ENCODE peak calls at places on chromosome 21, in ten cellular contexts. One of them, this sample, is unnamed.

GRCh38 chr21:37405629-37406028 is 39.1 kb downstream of the DYRK1A start:
- DNase-seq in sigmoid colon: no peak
- DNase-seq in H1: no peak
- DNase-seq in testis: no peak
- DNase-seq in NB4: no peak
- DNase-seq in uterus: no peak
- DNase-seq in Peyer's patch: no peak
- DNase-seq in gastrocnemius medialis: no peak
- DNase-seq in heart left ventricle: no peak
- DNase-seq in adrenal gland: no peak
- DNase-seq in this sample: no peak

GRCh38 chr21:43972850-43973633 is 39.1 kb upstream of the TRAPPC10 start:
- DNase-seq in testis: peak; percentile 31
- DNase-seq in sigmoid colon: no peak
- DNase-seq in NB4: no peak
- DNase-seq in Peyer's patch: no peak
- DNase-seq in gastrocnemius medialis: no peak
- DNase-seq in uterus: no peak
- DNase-seq in H1: no peak
- DNase-seq in adrenal gland: peak; percentile 39
- DNase-seq in heart left ventricle: no peak
- DNase-seq in this sample: no peak

GRCh38 chr21:30193201-30193600 is 22.7 kb downstream of the CLDN8 start:
- DNase-seq in H1: no peak
- DNase-seq in sigmoid colon: no peak
- DNase-seq in uterus: no peak
- DNase-seq in gastrocnemius medialis: no peak
- DNase-seq in testis: no peak
- DNase-seq in adrenal gland: no peak
- DNase-seq in NB4: no peak
- DNase-seq in Peyer's patch: no peak
- DNase-seq in heart left ventricle: no peak
- DNase-seq in this sample: no peak

GRCh38 chr21:38878394-38879179 is 72.9 kb downstream of the ETS2 start:
- DNase-seq in adrenal gland: no peak
- DNase-seq in heart left ventricle: no peak
- DNase-seq in NB4: peak; percentile 46
- DNase-seq in Peyer's patch: no peak
- DNase-seq in gastrocnemius medialis: no peak
- DNase-seq in H1: no peak
- DNase-seq in testis: no peak
- DNase-seq in uterus: no peak
- DNase-seq in sigmoid colon: no peak
- DNase-seq in this sample: no peak

GRCh38 chr21:16113052-16113715 is 383.4 kb downstream of the USP25 start:
- DNase-seq in NB4: no peak
- DNase-seq in H1: no peak
- DNase-seq in heart left ventricle: no peak
- DNase-seq in gastrocnemius medialis: no peak
- DNase-seq in adrenal gland: no peak
- DNase-seq in Peyer's patch: no peak
- DNase-seq in sigmoid colon: no peak
- DNase-seq in testis: no peak
- DNase-seq in uterus: no peak
- DNase-seq in this sample: no peak

GRCh38 chr21:32114434-32115063 is 164.3 kb downstream of the MIS18A start:
- DNase-seq in Peyer's patch: no peak
- DNase-seq in NB4: peak; percentile 16
- DNase-seq in testis: no peak
- DNase-seq in H1: no peak
- DNase-seq in gastrocnemius medialis: no peak
- DNase-seq in uterus: no peak
- DNase-seq in adrenal gland: no peak
- DNase-seq in sigmoid colon: no peak
- DNase-seq in heart left ventricle: no peak
- DNase-seq in this sample: no peak

GRCh38 chr21:44370027-44370735 is 16.8 kb downstream of the TRPM2 start:
- DNase-seq in testis: peak; percentile 73
- DNase-seq in H1: no peak
- DNase-seq in gastrocnemius medialis: no peak
- DNase-seq in adrenal gland: peak; percentile 95
- DNase-seq in Peyer's patch: peak; percentile 54
- DNase-seq in sigmoid colon: peak; percentile 62
- DNase-seq in uterus: peak; percentile 11
- DNase-seq in NB4: no peak
- DNase-seq in heart left ventricle: peak; percentile 4
- DNase-seq in this sample: no peak

GRCh38 chr21:34534522-34534921 is 22.5 kb upstream of the KCNE1 start:
- DNase-seq in H1: no peak
- DNase-seq in gastrocnemius medialis: no peak
- DNase-seq in adrenal gland: no peak
- DNase-seq in NB4: peak; percentile 86
- DNase-seq in heart left ventricle: no peak
- DNase-seq in testis: no peak
- DNase-seq in Peyer's patch: no peak
- DNase-seq in uterus: no peak
- DNase-seq in sigmoid colon: no peak
- DNase-seq in this sample: no peak

GRCh38 chr21:38843806-38844479 is 38.2 kb downstream of the ETS2 start:
- DNase-seq in heart left ventricle: no peak
- DNase-seq in H1: no peak
- DNase-seq in NB4: no peak
- DNase-seq in testis: no peak
- DNase-seq in Peyer's patch: no peak
- DNase-seq in sigmoid colon: no peak
- DNase-seq in gastrocnemius medialis: no peak
- DNase-seq in uterus: no peak
- DNase-seq in adrenal gland: no peak
- DNase-seq in this sample: peak; percentile 19

GRCh38 chr21:44421901-44422840 is 33.1 kb upstream of the LRRC3 start:
- DNase-seq in testis: no peak
- DNase-seq in NB4: no peak
- DNase-seq in Peyer's patch: peak; percentile 35
- DNase-seq in uterus: no peak
- DNase-seq in heart left ventricle: no peak
- DNase-seq in adrenal gland: peak; percentile 5
- DNase-seq in sigmoid colon: peak; percentile 26
- DNase-seq in H1: no peak
- DNase-seq in gastrocnemius medialis: no peak
- DNase-seq in this sample: no peak

GRCh38 chr21:44418108-44418875 is 37.0 kb upstream of the LRRC3 start:
- DNase-seq in heart left ventricle: no peak
- DNase-seq in H1: no peak
- DNase-seq in adrenal gland: peak; percentile 4
- DNase-seq in gastrocnemius medialis: no peak
- DNase-seq in testis: no peak
- DNase-seq in uterus: no peak
- DNase-seq in sigmoid colon: peak; percentile 50
- DNase-seq in NB4: no peak
- DNase-seq in Peyer's patch: peak; percentile 29
- DNase-seq in this sample: no peak

GRCh38 chr21:21101911-21102310 is 103.7 kb downstream of the NCAM2 start:
- DNase-seq in sigmoid colon: no peak
- DNase-seq in Peyer's patch: no peak
- DNase-seq in uterus: no peak
- DNase-seq in testis: peak; percentile 67
- DNase-seq in adrenal gland: peak; percentile 56
- DNase-seq in gastrocnemius medialis: no peak
- DNase-seq in NB4: peak; percentile 54
- DNase-seq in heart left ventricle: no peak
- DNase-seq in H1: no peak
- DNase-seq in this sample: no peak

GRCh38 chr21:21631961-21632360 is 633.8 kb downstream of the NCAM2 start:
- DNase-seq in adrenal gland: peak; percentile 74
- DNase-seq in NB4: no peak
- DNase-seq in sigmoid colon: no peak
- DNase-seq in heart left ventricle: no peak
- DNase-seq in uterus: no peak
- DNase-seq in Peyer's patch: no peak
- DNase-seq in gastrocnemius medialis: no peak
- DNase-seq in testis: no peak
- DNase-seq in H1: no peak
- DNase-seq in this sample: no peak

GRCh38 chr21:45095505-45095904 is 21.1 kb downstream of the ADARB1 start:
- DNase-seq in Peyer's patch: no peak
- DNase-seq in adrenal gland: no peak
- DNase-seq in testis: no peak
- DNase-seq in sigmoid colon: no peak
- DNase-seq in uterus: no peak
- DNase-seq in heart left ventricle: no peak
- DNase-seq in gastrocnemius medialis: no peak
- DNase-seq in NB4: no peak
- DNase-seq in H1: no peak
- DNase-seq in this sample: peak; percentile 41

GRCh38 chr21:18772876-18773275 is 369.3 kb upstream of the TMPRSS15 start:
- DNase-seq in NB4: no peak
- DNase-seq in H1: no peak
- DNase-seq in gastrocnemius medialis: no peak
- DNase-seq in heart left ventricle: no peak
- DNase-seq in sigmoid colon: no peak
- DNase-seq in uterus: no peak
- DNase-seq in testis: no peak
- DNase-seq in adrenal gland: no peak
- DNase-seq in Peyer's patch: no peak
- DNase-seq in this sample: no peak

DNA sequence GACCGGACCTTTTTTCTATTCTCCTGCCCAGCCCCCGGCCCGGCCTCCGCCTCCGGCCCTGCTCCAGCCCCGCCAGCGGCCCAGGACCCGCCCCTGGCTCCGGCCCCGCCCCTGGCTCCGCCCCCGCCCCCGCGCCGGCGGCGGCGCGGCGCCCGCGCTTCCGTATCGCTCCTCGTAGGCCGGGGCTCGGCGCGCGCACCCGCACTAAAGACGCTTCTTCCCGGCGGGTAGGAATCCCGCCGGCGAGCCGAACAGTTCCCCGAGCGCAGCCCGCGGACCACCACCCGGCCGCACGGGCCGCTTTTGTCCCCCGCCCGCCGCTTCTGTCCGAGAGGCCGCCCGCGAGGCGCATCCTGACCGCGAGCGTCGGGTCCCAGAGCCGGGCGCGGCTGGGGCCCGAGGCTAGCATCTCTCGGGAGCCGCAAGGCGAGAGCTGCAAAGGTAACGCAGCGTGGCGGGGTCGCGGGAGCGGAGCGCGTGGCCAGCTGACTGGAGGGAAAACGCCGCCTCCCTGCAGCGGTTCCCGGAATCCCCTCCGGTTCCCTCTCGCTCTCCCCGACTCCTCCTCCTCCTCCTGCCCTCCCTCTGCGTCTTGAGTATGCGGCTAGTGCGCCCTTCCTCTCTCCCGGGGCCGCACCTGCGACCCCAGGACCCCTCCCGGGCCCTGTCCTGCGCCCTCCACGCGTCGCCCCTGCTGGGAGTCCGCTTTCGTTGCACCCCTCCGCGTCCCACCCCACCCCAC is at the start of gene IFNAR2:
- DNase-seq in testis: peak; percentile 80
- DNase-seq in H1: peak; percentile 27
- DNase-seq in NB4: peak; percentile 77
- DNase-seq in sigmoid colon: peak; percentile 78
- DNase-seq in Peyer's patch: peak; percentile 89
- DNase-seq in uterus: peak; percentile 57
- DNase-seq in adrenal gland: peak; percentile 72
- DNase-seq in heart left ventricle: peak; percentile 86
- DNase-seq in gastrocnemius medialis: peak; percentile 21
- DNase-seq in this sample: peak; percentile 62
- TF ChIP-seq POLR2A in testis: no peak
- TF ChIP-seq POLR2A in H1: peak; percentile 51
- TF ChIP-seq POLR2A in NB4: peak; percentile 65
- TF ChIP-seq POLR2A in sigmoid colon: no peak
- TF ChIP-seq POLR2A in Peyer's patch: peak; percentile 69
- TF ChIP-seq POLR2A in uterus: peak; percentile 69
- TF ChIP-seq POLR2A in adrenal gland: peak; percentile 40
- TF ChIP-seq POLR2A in heart left ventricle: peak; percentile 89
- TF ChIP-seq POLR2A in gastrocnemius medialis: peak; percentile 84
- TF ChIP-seq POLR2A in this sample: peak; percentile 15

DNA sequence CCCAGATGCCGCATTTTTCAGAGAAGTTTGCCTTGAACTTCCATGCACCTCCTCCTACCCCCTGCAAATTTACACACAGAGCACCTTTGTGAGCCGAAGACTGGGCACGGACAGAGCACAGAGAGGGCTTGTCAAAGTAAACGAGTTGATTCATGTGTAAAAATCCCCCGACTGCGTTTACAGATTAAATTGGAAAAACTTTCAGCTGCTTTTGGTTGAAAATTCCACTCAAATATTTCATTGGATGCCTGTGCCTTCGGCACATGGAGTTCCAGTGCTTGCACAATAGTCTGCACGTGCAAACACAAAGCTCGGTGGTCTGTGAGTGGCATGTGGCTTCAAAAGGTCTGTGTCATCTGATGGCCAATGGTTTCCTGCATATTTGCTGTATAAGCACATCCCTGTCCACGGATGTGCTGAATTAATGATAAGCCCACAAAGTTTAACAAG is 177.5 kb downstream of the SETD4 start:
- DNase-seq in testis: peak; percentile 26
- DNase-seq in heart left ventricle: no peak
- DNase-seq in sigmoid colon: no peak
- DNase-seq in adrenal gland: no peak
- DNase-seq in H1: no peak
- DNase-seq in Peyer's patch: no peak
- DNase-seq in gastrocnemius medialis: no peak
- DNase-seq in NB4: no peak
- DNase-seq in uterus: no peak
- DNase-seq in this sample: no peak
- TF ChIP-seq POLR2A in testis: no peak
- TF ChIP-seq POLR2A in heart left ventricle: no peak
- TF ChIP-seq POLR2A in sigmoid colon: no peak
- TF ChIP-seq POLR2A in adrenal gland: no peak
- TF ChIP-seq POLR2A in H1: no peak
- TF ChIP-seq POLR2A in Peyer's patch: no peak
- TF ChIP-seq POLR2A in gastrocnemius medialis: no peak
- TF ChIP-seq POLR2A in NB4: no peak
- TF ChIP-seq POLR2A in uterus: no peak
- TF ChIP-seq POLR2A in this sample: no peak

GRCh38 chr21:41443562-41443961 is 17.5 kb downstream of the MX1 start:
- DNase-seq in Peyer's patch: peak; percentile 3
- DNase-seq in gastrocnemius medialis: no peak
- DNase-seq in testis: no peak
- DNase-seq in uterus: no peak
- DNase-seq in H1: no peak
- DNase-seq in sigmoid colon: no peak
- DNase-seq in adrenal gland: no peak
- DNase-seq in heart left ventricle: no peak
- DNase-seq in NB4: no peak
- DNase-seq in this sample: no peak
- TF ChIP-seq POLR2A in Peyer's patch: no peak
- TF ChIP-seq POLR2A in gastrocnemius medialis: no peak
- TF ChIP-seq POLR2A in testis: no peak
- TF ChIP-seq POLR2A in uterus: no peak
- TF ChIP-seq POLR2A in H1: no peak
- TF ChIP-seq POLR2A in sigmoid colon: no peak
- TF ChIP-seq POLR2A in adrenal gland: no peak
- TF ChIP-seq POLR2A in heart left ventricle: no peak
- TF ChIP-seq POLR2A in NB4: no peak
- TF ChIP-seq POLR2A in this sample: no peak

DNA sequence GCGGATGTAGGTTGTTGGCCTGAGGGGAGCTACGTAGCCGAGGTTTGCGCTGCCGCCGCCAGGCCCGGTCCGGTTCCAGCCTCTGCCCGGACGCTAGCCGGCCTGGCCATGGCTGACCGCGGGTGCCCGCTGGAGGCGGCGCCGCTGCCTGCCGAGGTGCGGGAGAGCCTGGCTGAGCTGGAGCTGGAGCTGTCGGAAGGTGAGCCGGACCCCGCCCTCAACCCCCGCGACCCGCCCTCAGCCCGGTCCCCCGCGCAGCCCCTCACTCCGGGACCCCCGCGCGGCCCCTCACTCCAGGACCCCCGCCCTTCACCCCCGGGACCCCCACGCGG is 299 bp downstream of the DIP2A start:
- DNase-seq in gastrocnemius medialis: no peak
- DNase-seq in NB4: no peak
- DNase-seq in H1: no peak
- DNase-seq in uterus: no peak
- DNase-seq in adrenal gland: no peak
- DNase-seq in heart left ventricle: no peak
- DNase-seq in sigmoid colon: no peak
- DNase-seq in testis: no peak
- DNase-seq in Peyer's patch: no peak
- DNase-seq in this sample: no peak
- TF ChIP-seq POLR2A in gastrocnemius medialis: no peak
- TF ChIP-seq POLR2A in NB4: no peak
- TF ChIP-seq POLR2A in H1: no peak
- TF ChIP-seq POLR2A in uterus: no peak
- TF ChIP-seq POLR2A in adrenal gland: peak; percentile 47
- TF ChIP-seq POLR2A in heart left ventricle: no peak
- TF ChIP-seq POLR2A in sigmoid colon: no peak
- TF ChIP-seq POLR2A in testis: no peak
- TF ChIP-seq POLR2A in Peyer's patch: no peak
- TF ChIP-seq POLR2A in this sample: no peak